ENCODE peak calls at places on chromosomes 3 and 15, in nine cellular contexts. F, S, J, D, H, E, R, N and B are unnamed samples.

GRCh38 chr3:37806505-37807291 is 55.0 kb upstream of the CTDSPL start:
- DNase-seq in F (no peak), S (no peak), J (no peak), D (no peak), H (no peak), E (no peak), R (no peak), N (no peak), B (no peak)

GRCh38 chr15:31435891-31436628 is 109.4 kb downstream of the KLF13 start:
- DNase-seq in F (no peak), S (peak), J (no peak), D (peak), H (no peak), E (no peak), R (no peak), N (peak), B (peak)

GRCh38 chr3:52014613-52015012 is 18.9 kb upstream of the RPL29 start:
- DNase-seq in F (no peak), S (no peak), J (peak), D (no peak), H (no peak), E (no peak), R (no peak), N (no peak), B (no peak)

GRCh38 chr3:105606052-105606451 is 239.3 kb downstream of the ALCAM start:
- DNase-seq in F (peak), S (no peak), J (no peak), D (no peak), H (no peak), E (no peak), R (no peak), N (no peak), B (no peak)

GRCh38 chr3:38515367-38515766 is 19.2 kb downstream of the EXOG start:
- DNase-seq in F (no peak), S (no peak), J (no peak), D (no peak), H (no peak), E (no peak), R (no peak), N (no peak), B (no peak)

GRCh38 chr3:124200336-124200901 is 208.5 kb upstream of the ROPN1 start:
- DNase-seq in F (peak), S (no peak), J (no peak), D (no peak), H (no peak), E (no peak), R (no peak), N (no peak), B (no peak)

GRCh38 chr15:40358492-40359353 is 704 bp downstream of the DISP2 start:
- DNase-seq in F (no peak), S (peak), J (peak), D (no peak), H (no peak), E (no peak), R (no peak), N (no peak), B (peak)

GRCh38 chr3:159964166-159964973 is 24.3 kb upstream of the IL12A start:
- DNase-seq in F (peak), S (no peak), J (no peak), D (peak), H (no peak), E (no peak), R (no peak), N (no peak), B (no peak)

GRCh38 chr15:88714782-88715372 is 76.1 kb downstream of the ISG20 start:
- DNase-seq in F (no peak), S (no peak), J (no peak), D (no peak), H (no peak), E (no peak), R (no peak), N (no peak), B (no peak)

GRCh38 chr3:111538687-111539086 is 3.3 kb upstream of the CD96 start:
- DNase-seq in F (peak), S (no peak), J (no peak), D (peak), H (no peak), E (no peak), R (no peak), N (no peak), B (no peak)

GRCh38 chr3:44439499-44440295 is 37.8 kb downstream of the ZNF445 start:
- DNase-seq in F (peak), S (peak), J (no peak), D (no peak), H (peak), E (peak), R (peak), N (peak), B (peak)

GRCh38 chr3:62149962-62150361 is 223.4 kb downstream of the FEZF2 start:
- DNase-seq in F (peak), S (no peak), J (no peak), D (no peak), H (no peak), E (no peak), R (no peak), N (peak), B (no peak)

GRCh38 chr3:159818399-159818798 is 170.2 kb upstream of the IL12A start:
- DNase-seq in F (no peak), S (no peak), J (peak), D (no peak), H (no peak), E (no peak), R (no peak), N (peak), B (no peak)

GRCh38 chr3:138060792-138061191 is 50.8 kb downstream of the CLDN18 start:
- DNase-seq in F (no peak), S (no peak), J (no peak), D (no peak), H (no peak), E (no peak), R (no peak), N (no peak), B (no peak)

GRCh38 chr15:78909791-78910228 is 35.0 kb downstream of the CTSH start:
- DNase-seq in F (peak), S (no peak), J (peak), D (peak), H (no peak), E (peak), R (peak), N (no peak), B (no peak)

GRCh38 chr3:44227622-44228021 is 14.1 kb upstream of the TOPAZ1 start:
- DNase-seq in F (no peak), S (no peak), J (no peak), D (no peak), H (no peak), E (no peak), R (no peak), N (no peak), B (no peak)

GRCh38 chr3:16738451-16738850 is 133.2 kb upstream of the DAZL start:
- DNase-seq in F (peak), S (no peak), J (no peak), D (no peak), H (no peak), E (no peak), R (no peak), N (no peak), B (no peak)

GRCh38 chr3:95815828-95816227 is 998.6 kb upstream of the EPHA6 start:
- DNase-seq in F (no peak), S (no peak), J (no peak), D (no peak), H (no peak), E (no peak), R (no peak), N (no peak), B (no peak)

GRCh38 chr3:26449996-26450395 is 172.6 kb upstream of the LRRC3B start:
- DNase-seq in F (no peak), S (no peak), J (no peak), D (no peak), H (no peak), E (no peak), R (no peak), N (no peak), B (no peak)

GRCh38 chr3:2929574-2929973 is 180.6 kb downstream of the IL5RA start:
- DNase-seq in F (no peak), S (no peak), J (no peak), D (no peak), H (no peak), E (no peak), R (no peak), N (no peak), B (no peak)

GRCh38 chr3:170757038-170757437 is 113.0 kb downstream of the RPL22L1 start:
- DNase-seq in F (no peak), S (no peak), J (no peak), D (no peak), H (no peak), E (no peak), R (no peak), N (no peak), B (no peak)

GRCh38 chr3:103056953-103057450 is 622.2 kb downstream of the ZPLD1 start:
- DNase-seq in F (no peak), S (no peak), J (no peak), D (no peak), H (no peak), E (no peak), R (no peak), N (no peak), B (no peak)

GRCh38 chr15:68578960-68579935 is at the start of gene CORO2B:
- DNase-seq in F (peak), S (peak), J (peak), D (peak), H (no peak), E (peak), R (no peak), N (peak), B (no peak)